ENCODE peak calls at places on chromosomes 11 and 22, in ten cellular contexts. U, A, Y, M, G, Z, O, N, F and V are unnamed samples.

GRCh38 chr22:20430101-20430640 is 7.5 kb downstream of the SCARF2 start:
- DNase-seq in N (no peak), O (no peak), Z (no peak), A (no peak), U (no peak), M (no peak), Y (no peak), F (no peak), G (no peak), V (no peak)

GRCh38 chr11:88152381-88152780 is 22.9 kb downstream of the RAB38 start:
- DNase-seq in O (no peak), M (no peak), G (no peak), F (no peak), Y (no peak), U (no peak), A (no peak), N (no peak), Z (no peak), V (no peak)

GRCh38 chr11:15199693-15200092 is 85.0 kb downstream of the INSC start:
- DNase-seq in M (no peak), F (no peak), O (no peak), Y (peak), U (no peak), Z (no peak), A (peak), N (peak), G (no peak), V (no peak)

GRCh38 chr11:61127991-61128390 is 25.7 kb downstream of the CD5 start:
- DNase-seq in G (no peak), F (no peak), Z (no peak), A (no peak), M (no peak), N (no peak), Y (no peak), O (no peak), U (no peak), V (no peak)

GRCh38 chr22:39175127-39176066 is 22.9 kb upstream of the CBX7 start:
- DNase-seq in M (no peak), F (no peak), A (no peak), U (no peak), N (peak), Y (no peak), Z (peak), O (no peak), G (no peak), V (no peak)

GRCh38 chr11:32563600-32563959 is 20.1 kb upstream of the EIF3M start:
- DNase-seq in Z (no peak), N (no peak), A (no peak), G (no peak), F (no peak), O (peak), Y (no peak), M (no peak), U (no peak), V (no peak)

GRCh38 chr22:50730941-50731661 is 6.9 kb upstream of the ACR start:
- DNase-seq in N (peak), Y (peak), F (no peak), Z (peak), M (no peak), A (no peak), U (no peak), O (peak), G (no peak), V (no peak)

GRCh38 chr11:12683857-12684256 is 9.6 kb downstream of the TEAD1 start:
- DNase-seq in F (no peak), Z (no peak), N (no peak), A (peak), O (no peak), U (no peak), G (no peak), M (no peak), Y (no peak), V (no peak)

GRCh38 chr11:41040474-41040873 is 419.0 kb downstream of the LRRC4C start:
- DNase-seq in G (no peak), M (no peak), U (no peak), N (no peak), O (no peak), Y (no peak), A (no peak), F (no peak), Z (no peak), V (no peak)

GRCh38 chr11:73184953-73185671 is 33.0 kb upstream of the P2RY2 start:
- DNase-seq in O (peak), F (peak), Y (peak), U (peak), M (peak), Z (peak), G (no peak), A (peak), N (peak), V (peak)

GRCh38 chr11:3107608-3108182 is 50.5 kb upstream of the CARS1 start:
- DNase-seq in Z (no peak), U (no peak), F (no peak), M (no peak), A (no peak), N (no peak), O (no peak), G (no peak), Y (no peak), V (peak)

GRCh38 chr22:23206915-23207314 is 26.6 kb downstream of the BCR start:
- DNase-seq in N (no peak), Z (no peak), Y (no peak), M (no peak), U (no peak), A (no peak), F (no peak), G (no peak), O (no peak), V (no peak)

GRCh38 chr11:5366856-5367255 is 15.5 kb downstream of the OR51B6 start:
- DNase-seq in G (no peak), M (no peak), Z (no peak), F (no peak), O (no peak), N (no peak), Y (no peak), A (peak), U (no peak), V (no peak)

DNA sequence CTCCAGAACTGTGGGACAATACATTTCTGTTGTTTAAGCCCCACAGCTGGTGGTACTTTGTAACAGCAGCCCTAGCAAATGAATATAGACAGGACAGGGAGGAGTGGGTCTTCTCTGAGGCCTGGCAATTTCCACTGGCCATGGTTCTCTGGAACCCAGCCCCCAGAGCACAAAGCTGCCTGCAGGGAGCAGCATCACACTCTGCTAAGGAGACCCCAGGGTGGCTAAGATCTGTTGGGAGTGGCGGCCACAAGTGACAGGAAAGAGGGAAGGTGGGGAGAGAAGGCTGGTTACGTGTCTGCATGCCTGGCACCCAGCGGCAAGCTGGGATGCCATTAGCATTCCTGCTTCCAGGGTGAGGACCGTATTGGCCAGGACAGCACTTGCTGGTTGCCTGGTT is 211.9 kb downstream of the ST3GAL4 start:
- DNase-seq in U (no peak), Z (no peak), G (no peak), N (no peak), Y (no peak), A (no peak), M (no peak), F (no peak), O (no peak), V (no peak)
- TF ChIP-seq CTCF in U (no peak), Z (no peak), G (no peak), N (no peak), Y (no peak), A (no peak), M (no peak), F (no peak), O (no peak), V (no peak)

GRCh38 chr22:43158778-43159483 is 7.6 kb downstream of the TSPO start:
- DNase-seq in U (no peak), F (no peak), N (no peak), G (no peak), A (no peak), O (no peak), Z (no peak), M (no peak), Y (no peak), V (no peak)
- TF ChIP-seq CTCF in U (no peak), F (no peak), N (no peak), G (no peak), A (no peak), O (no peak), Z (no peak), M (no peak), Y (no peak), V (no peak)

GRCh38 chr11:18010271-18010670 is 2.6 kb downstream of the SERGEF start:
- DNase-seq in U (no peak), F (peak), M (no peak), N (no peak), A (no peak), Z (no peak), G (no peak), Y (no peak), O (no peak), V (no peak)
- TF ChIP-seq CTCF in U (no peak), F (no peak), M (peak), N (no peak), A (no peak), Z (no peak), G (no peak), Y (no peak), O (no peak), V (no peak)

GRCh38 chr11:33687733-33688479 is 12.7 kb downstream of the C11orf91 start:
- DNase-seq in G (no peak), N (no peak), A (peak), U (no peak), Z (peak), M (peak), F (peak), Y (no peak), O (peak), V (peak)

GRCh38 chr11:33682019-33682418 is 18.6 kb downstream of the C11orf91 start:
- DNase-seq in G (no peak), A (no peak), N (no peak), M (no peak), Y (no peak), U (no peak), O (no peak), Z (no peak), F (no peak), V (no peak)

GRCh38 chr11:33685061-33685460 is 15.6 kb downstream of the C11orf91 start:
- DNase-seq in G (no peak), Y (no peak), Z (no peak), F (no peak), A (no peak), M (no peak), U (no peak), N (no peak), O (no peak), V (no peak)

GRCh38 chr11:33684003-33684715 is 16.5 kb downstream of the C11orf91 start:
- DNase-seq in A (no peak), Y (no peak), F (no peak), G (no peak), N (no peak), M (no peak), U (no peak), Z (no peak), O (no peak), V (no peak)

DNA sequence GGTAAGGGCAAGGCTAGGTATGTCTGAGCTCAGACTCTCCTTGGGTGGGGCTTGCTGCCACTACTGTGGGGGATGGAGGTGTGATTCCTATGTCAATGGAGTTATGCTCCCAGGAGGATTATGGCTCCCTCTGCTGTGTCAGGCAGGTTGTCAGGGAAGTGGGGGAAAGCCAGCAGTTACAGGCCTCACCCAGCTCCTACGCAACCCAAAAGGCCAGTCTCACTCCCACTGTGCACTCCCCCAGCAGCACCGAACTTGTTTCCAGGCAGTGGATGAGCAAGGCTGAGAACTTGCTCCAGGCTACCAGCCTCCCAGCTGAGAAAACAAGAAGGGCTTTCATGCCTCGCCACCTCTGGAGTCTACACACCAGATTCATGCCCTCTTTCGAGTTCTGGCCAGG is 18.2 kb downstream of the C11orf91 start:
- DNase-seq in O (no peak), F (no peak), G (no peak), A (no peak), N (no peak), Y (no peak), U (no peak), M (no peak), Z (no peak), V (no peak)
- TF ChIP-seq CTCF in O (no peak), F (peak), G (peak), A (no peak), N (no peak), Y (peak), U (no peak), M (peak), Z (no peak), V (no peak)

GRCh38 chr22:32237905-32238304 is 17.2 kb downstream of the SLC5A4 start:
- DNase-seq in Y (no peak), A (no peak), M (no peak), U (no peak), Z (no peak), O (no peak), N (no peak), F (no peak), G (no peak), V (no peak)
- TF ChIP-seq CTCF in Y (no peak), A (no peak), M (no peak), U (no peak), Z (no peak), O (no peak), N (no peak), F (no peak), G (no peak), V (no peak)

DNA sequence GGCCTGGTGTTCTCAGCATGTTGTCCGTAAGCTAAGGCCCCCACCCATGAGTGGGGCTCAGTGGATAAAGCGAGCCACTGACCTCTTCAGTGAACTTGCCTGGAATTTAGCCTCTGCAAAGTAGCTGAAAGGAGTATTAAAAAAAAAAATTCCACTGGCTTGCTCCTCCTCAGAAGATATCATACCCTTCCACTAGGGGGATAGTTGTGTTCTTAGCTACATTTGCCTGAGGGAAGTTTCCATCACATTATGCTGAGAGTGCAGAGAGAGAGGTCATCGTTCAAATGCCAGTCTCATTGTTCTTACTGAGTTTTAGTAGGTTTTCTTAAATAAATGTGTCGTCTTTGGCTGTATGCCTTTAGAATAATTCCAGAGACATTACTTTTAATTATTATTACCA is 879.7 kb downstream of the JRKL start:
- DNase-seq in Y (no peak), N (no peak), M (no peak), G (no peak), F (peak), O (no peak), A (no peak), U (no peak), Z (no peak), V (no peak)
- TF ChIP-seq CTCF in Y (no peak), N (no peak), M (peak), G (no peak), F (peak), O (peak), A (no peak), U (no peak), Z (no peak), V (peak)